ENCODE peak calls at places on chromosomes 16 and 17, in eight cellular contexts. One of them, this sample, is unnamed.

GRCh38 chr16:53779186-53779585 is 75.2 kb downstream of the FTO start:
- DNase-seq in SK-N-SH: no peak
- DNase-seq in heart right ventricle: no peak
- DNase-seq in cardiac fibroblast: no peak
- DNase-seq in sigmoid colon: no peak
- DNase-seq in fibroblast of the aortic adventitia: no peak
- DNase-seq in GM10248: no peak
- DNase-seq in body of pancreas: no peak
- DNase-seq in this sample: no peak

GRCh38 chr16:30557397-30557949 is 701 bp downstream of the ZNF764 start:
- DNase-seq in SK-N-SH: peak
- DNase-seq in heart right ventricle: no peak
- DNase-seq in cardiac fibroblast: no peak
- DNase-seq in sigmoid colon: peak
- DNase-seq in fibroblast of the aortic adventitia: no peak
- DNase-seq in GM10248: no peak
- DNase-seq in body of pancreas: no peak
- DNase-seq in this sample: no peak

GRCh38 chr17:77571562-77571981 is 386.9 kb upstream of the TNRC6C start:
- DNase-seq in SK-N-SH: peak
- DNase-seq in heart right ventricle: no peak
- DNase-seq in cardiac fibroblast: peak
- DNase-seq in sigmoid colon: no peak
- DNase-seq in fibroblast of the aortic adventitia: peak
- DNase-seq in GM10248: no peak
- DNase-seq in body of pancreas: no peak
- DNase-seq in this sample: no peak

GRCh38 chr17:31508310-31509094 is 117.0 kb downstream of the RAB11FIP4 start:
- DNase-seq in SK-N-SH: no peak
- DNase-seq in heart right ventricle: no peak
- DNase-seq in cardiac fibroblast: no peak
- DNase-seq in sigmoid colon: no peak
- DNase-seq in fibroblast of the aortic adventitia: no peak
- DNase-seq in GM10248: peak
- DNase-seq in body of pancreas: no peak
- DNase-seq in this sample: peak

GRCh38 chr17:2230877-2231276 is 72.7 kb downstream of the SMG6 start:
- DNase-seq in SK-N-SH: no peak
- DNase-seq in heart right ventricle: no peak
- DNase-seq in cardiac fibroblast: peak
- DNase-seq in sigmoid colon: no peak
- DNase-seq in fibroblast of the aortic adventitia: no peak
- DNase-seq in GM10248: no peak
- DNase-seq in body of pancreas: no peak
- DNase-seq in this sample: no peak

GRCh38 chr17:41651625-41652460 is 27.5 kb upstream of the KRT17 start:
- DNase-seq in SK-N-SH: peak
- DNase-seq in heart right ventricle: no peak
- DNase-seq in cardiac fibroblast: no peak
- DNase-seq in sigmoid colon: peak
- DNase-seq in fibroblast of the aortic adventitia: no peak
- DNase-seq in GM10248: no peak
- DNase-seq in body of pancreas: peak
- DNase-seq in this sample: no peak

GRCh38 chr17:7613769-7614421 is 802 bp downstream of the FXR2 start:
- DNase-seq in SK-N-SH: no peak
- DNase-seq in heart right ventricle: no peak
- DNase-seq in cardiac fibroblast: peak
- DNase-seq in sigmoid colon: peak
- DNase-seq in fibroblast of the aortic adventitia: peak
- DNase-seq in GM10248: no peak
- DNase-seq in body of pancreas: no peak
- DNase-seq in this sample: no peak

GRCh38 chr17:27817731-27818130 is 17.4 kb upstream of the NOS2 start:
- DNase-seq in SK-N-SH: no peak
- DNase-seq in heart right ventricle: no peak
- DNase-seq in cardiac fibroblast: peak
- DNase-seq in sigmoid colon: no peak
- DNase-seq in fibroblast of the aortic adventitia: peak
- DNase-seq in GM10248: no peak
- DNase-seq in body of pancreas: no peak
- DNase-seq in this sample: no peak

GRCh38 chr17:45143101-45143670 is 5.1 kb upstream of the HEXIM1 start:
- DNase-seq in SK-N-SH: no peak
- DNase-seq in heart right ventricle: no peak
- DNase-seq in cardiac fibroblast: no peak
- DNase-seq in sigmoid colon: no peak
- DNase-seq in fibroblast of the aortic adventitia: no peak
- DNase-seq in GM10248: no peak
- DNase-seq in body of pancreas: no peak
- DNase-seq in this sample: no peak

GRCh38 chr16:74449470-74449869 is 28.2 kb upstream of the CLEC18B start:
- DNase-seq in SK-N-SH: no peak
- DNase-seq in heart right ventricle: peak
- DNase-seq in cardiac fibroblast: peak
- DNase-seq in sigmoid colon: peak
- DNase-seq in fibroblast of the aortic adventitia: no peak
- DNase-seq in GM10248: no peak
- DNase-seq in body of pancreas: no peak
- DNase-seq in this sample: no peak

GRCh38 chr16:64094170-64094960 is 1027.5 kb downstream of the CDH11 start:
- DNase-seq in SK-N-SH: no peak
- DNase-seq in heart right ventricle: no peak
- DNase-seq in cardiac fibroblast: peak
- DNase-seq in sigmoid colon: no peak
- DNase-seq in fibroblast of the aortic adventitia: no peak
- DNase-seq in GM10248: no peak
- DNase-seq in body of pancreas: no peak
- DNase-seq in this sample: no peak

GRCh38 chr16:49575352-49576172 is 202.0 kb downstream of the C16orf78 start:
- DNase-seq in SK-N-SH: no peak
- DNase-seq in heart right ventricle: peak
- DNase-seq in cardiac fibroblast: no peak
- DNase-seq in sigmoid colon: no peak
- DNase-seq in fibroblast of the aortic adventitia: no peak
- DNase-seq in GM10248: peak
- DNase-seq in body of pancreas: no peak
- DNase-seq in this sample: peak

GRCh38 chr17:40312893-40313659 is 4.1 kb downstream of the RARA start:
- DNase-seq in SK-N-SH: peak
- DNase-seq in heart right ventricle: peak
- DNase-seq in cardiac fibroblast: no peak
- DNase-seq in sigmoid colon: peak
- DNase-seq in fibroblast of the aortic adventitia: no peak
- DNase-seq in GM10248: no peak
- DNase-seq in body of pancreas: no peak
- DNase-seq in this sample: peak

GRCh38 chr17:80743181-80743771 is 198.6 kb downstream of the RPTOR start:
- DNase-seq in SK-N-SH: no peak
- DNase-seq in heart right ventricle: no peak
- DNase-seq in cardiac fibroblast: no peak
- DNase-seq in sigmoid colon: no peak
- DNase-seq in fibroblast of the aortic adventitia: no peak
- DNase-seq in GM10248: no peak
- DNase-seq in body of pancreas: no peak
- DNase-seq in this sample: no peak

GRCh38 chr16:29126057-29126494 is 141.2 kb downstream of the LAT start:
- DNase-seq in SK-N-SH: no peak
- DNase-seq in heart right ventricle: no peak
- DNase-seq in cardiac fibroblast: no peak
- DNase-seq in sigmoid colon: no peak
- DNase-seq in fibroblast of the aortic adventitia: no peak
- DNase-seq in GM10248: no peak
- DNase-seq in body of pancreas: no peak
- DNase-seq in this sample: no peak

GRCh38 chr17:38579934-38580333 is 25.8 kb downstream of the SRCIN1 start:
- DNase-seq in SK-N-SH: peak
- DNase-seq in heart right ventricle: peak
- DNase-seq in cardiac fibroblast: peak
- DNase-seq in sigmoid colon: no peak
- DNase-seq in fibroblast of the aortic adventitia: peak
- DNase-seq in GM10248: no peak
- DNase-seq in body of pancreas: no peak
- DNase-seq in this sample: no peak
- TF ChIP-seq CTCF in SK-N-SH: peak
- TF ChIP-seq CTCF in heart right ventricle: peak
- TF ChIP-seq CTCF in cardiac fibroblast: peak
- TF ChIP-seq CTCF in sigmoid colon: no peak
- TF ChIP-seq CTCF in fibroblast of the aortic adventitia: no peak
- TF ChIP-seq CTCF in GM10248: no peak
- TF ChIP-seq CTCF in body of pancreas: no peak
- TF ChIP-seq CTCF in this sample: peak

GRCh38 chr17:17495448-17496188 is 577 bp downstream of the RASD1 start:
- DNase-seq in SK-N-SH: no peak
- DNase-seq in heart right ventricle: no peak
- DNase-seq in cardiac fibroblast: no peak
- DNase-seq in sigmoid colon: peak
- DNase-seq in fibroblast of the aortic adventitia: peak
- DNase-seq in GM10248: peak
- DNase-seq in body of pancreas: no peak
- DNase-seq in this sample: peak
- TF ChIP-seq CTCF in SK-N-SH: no peak
- TF ChIP-seq CTCF in heart right ventricle: no peak
- TF ChIP-seq CTCF in cardiac fibroblast: no peak
- TF ChIP-seq CTCF in sigmoid colon: no peak
- TF ChIP-seq CTCF in fibroblast of the aortic adventitia: no peak
- TF ChIP-seq CTCF in GM10248: no peak
- TF ChIP-seq CTCF in body of pancreas: no peak
- TF ChIP-seq CTCF in this sample: no peak

DNA sequence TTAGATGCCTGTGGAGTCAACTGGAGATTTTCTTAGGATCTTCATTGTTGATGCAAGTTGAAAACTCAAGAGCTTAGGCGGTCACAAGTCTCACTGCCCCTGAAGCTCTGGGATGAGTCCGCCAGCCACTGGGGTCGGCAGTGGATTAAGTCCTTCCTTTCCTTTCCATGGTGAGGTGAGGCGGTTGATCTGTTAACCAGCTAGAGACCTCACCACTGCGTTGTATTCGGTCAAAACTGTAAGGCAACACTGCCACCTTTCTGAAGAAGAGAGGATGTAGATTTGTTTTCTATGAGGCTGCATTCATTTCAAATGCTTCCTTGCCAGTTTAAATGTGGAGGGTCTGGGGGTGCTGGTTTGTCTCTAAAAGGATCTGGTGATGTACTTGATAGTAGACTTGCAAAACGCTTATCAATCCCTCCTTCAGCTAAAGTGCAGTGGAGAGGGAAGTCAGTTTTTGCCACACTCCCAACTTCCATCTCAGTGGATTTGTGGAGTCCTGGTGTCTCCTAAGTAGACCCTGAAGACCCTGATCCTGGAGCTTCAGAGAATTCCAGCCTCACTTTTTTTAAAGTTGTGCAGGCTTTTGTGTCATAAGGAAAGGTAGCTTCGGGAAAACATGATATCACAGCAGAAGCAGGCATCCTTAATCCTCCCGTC is 1.7 kb downstream of the MYOCD start:
- DNase-seq in SK-N-SH: peak
- DNase-seq in heart right ventricle: peak
- DNase-seq in cardiac fibroblast: peak
- DNase-seq in sigmoid colon: peak
- DNase-seq in fibroblast of the aortic adventitia: peak
- DNase-seq in GM10248: peak
- DNase-seq in body of pancreas: no peak
- DNase-seq in this sample: peak
- TF ChIP-seq CTCF in SK-N-SH: peak
- TF ChIP-seq CTCF in heart right ventricle: peak
- TF ChIP-seq CTCF in cardiac fibroblast: peak
- TF ChIP-seq CTCF in sigmoid colon: peak
- TF ChIP-seq CTCF in fibroblast of the aortic adventitia: peak
- TF ChIP-seq CTCF in GM10248: peak
- TF ChIP-seq CTCF in body of pancreas: peak
- TF ChIP-seq CTCF in this sample: peak

GRCh38 chr17:65762973-65763372 is 201.5 kb upstream of the AXIN2 start:
- DNase-seq in SK-N-SH: no peak
- DNase-seq in heart right ventricle: no peak
- DNase-seq in cardiac fibroblast: no peak
- DNase-seq in sigmoid colon: no peak
- DNase-seq in fibroblast of the aortic adventitia: no peak
- DNase-seq in GM10248: no peak
- DNase-seq in body of pancreas: no peak
- DNase-seq in this sample: no peak

GRCh38 chr17:65759532-65759931 is 198.1 kb upstream of the AXIN2 start:
- DNase-seq in SK-N-SH: no peak
- DNase-seq in heart right ventricle: no peak
- DNase-seq in cardiac fibroblast: no peak
- DNase-seq in sigmoid colon: no peak
- DNase-seq in fibroblast of the aortic adventitia: no peak
- DNase-seq in GM10248: no peak
- DNase-seq in body of pancreas: no peak
- DNase-seq in this sample: no peak

DNA sequence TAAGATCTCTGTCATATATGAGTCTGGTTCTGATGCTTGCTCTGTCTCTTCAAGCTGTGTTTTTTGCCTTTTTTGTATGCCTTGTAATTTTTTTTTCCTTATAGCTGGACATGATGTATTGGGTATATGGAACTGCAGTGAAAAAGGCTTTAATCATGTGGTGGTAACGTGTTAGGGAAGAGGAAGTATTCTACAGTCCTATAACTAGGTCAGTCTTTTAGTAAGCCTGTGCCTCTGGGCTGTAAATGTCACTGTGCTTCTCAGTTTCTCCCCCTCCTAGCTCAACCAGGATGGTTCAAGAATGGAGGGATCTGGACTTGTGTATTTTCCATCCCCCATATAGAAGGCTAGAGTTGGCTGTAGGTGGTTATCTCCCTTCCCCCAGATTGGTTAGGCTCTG is 202.3 kb upstream of the AXIN2 start:
- DNase-seq in SK-N-SH: no peak
- DNase-seq in heart right ventricle: no peak
- DNase-seq in cardiac fibroblast: no peak
- DNase-seq in sigmoid colon: no peak
- DNase-seq in fibroblast of the aortic adventitia: no peak
- DNase-seq in GM10248: no peak
- DNase-seq in body of pancreas: no peak
- DNase-seq in this sample: no peak
- TF ChIP-seq CTCF in SK-N-SH: no peak
- TF ChIP-seq CTCF in heart right ventricle: no peak
- TF ChIP-seq CTCF in cardiac fibroblast: no peak
- TF ChIP-seq CTCF in sigmoid colon: no peak
- TF ChIP-seq CTCF in fibroblast of the aortic adventitia: no peak
- TF ChIP-seq CTCF in GM10248: no peak
- TF ChIP-seq CTCF in body of pancreas: no peak
- TF ChIP-seq CTCF in this sample: no peak

DNA sequence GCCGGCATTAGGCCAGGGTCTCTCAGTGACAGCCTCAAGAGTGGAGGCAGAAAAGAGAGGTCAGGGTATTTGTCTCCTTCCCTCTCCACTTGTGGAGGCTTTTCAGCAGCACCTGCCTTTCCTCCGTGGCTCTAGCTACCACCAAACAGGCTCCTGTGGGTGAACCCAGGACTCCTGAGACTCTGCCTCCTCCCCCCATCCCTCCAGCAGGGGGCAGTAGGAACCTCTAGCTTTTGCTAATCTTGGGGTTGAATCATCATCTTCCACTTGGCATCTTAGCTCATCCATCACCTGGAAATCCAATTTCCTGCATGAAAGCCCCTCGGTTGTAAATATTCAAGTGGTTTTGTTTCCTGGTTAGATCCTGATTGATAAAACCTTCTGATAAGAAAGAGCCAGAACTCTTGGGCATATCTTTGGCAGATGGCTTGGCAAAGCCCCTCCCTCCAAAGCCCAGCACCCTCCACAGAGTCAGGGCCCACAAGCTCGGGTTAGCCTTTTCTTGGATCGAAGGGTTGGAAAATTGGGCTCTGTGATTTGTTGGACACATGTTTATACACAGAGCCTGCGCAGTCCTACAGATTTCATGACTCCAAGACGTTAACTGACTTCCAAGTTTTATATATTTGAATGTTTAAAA is 322.1 kb downstream of the MAP2K4 start:
- DNase-seq in SK-N-SH: peak
- DNase-seq in heart right ventricle: no peak
- DNase-seq in cardiac fibroblast: peak
- DNase-seq in sigmoid colon: no peak
- DNase-seq in fibroblast of the aortic adventitia: peak
- DNase-seq in GM10248: peak
- DNase-seq in body of pancreas: peak
- DNase-seq in this sample: peak
- TF ChIP-seq CTCF in SK-N-SH: peak
- TF ChIP-seq CTCF in heart right ventricle: peak
- TF ChIP-seq CTCF in cardiac fibroblast: peak
- TF ChIP-seq CTCF in sigmoid colon: no peak
- TF ChIP-seq CTCF in fibroblast of the aortic adventitia: peak
- TF ChIP-seq CTCF in GM10248: peak
- TF ChIP-seq CTCF in body of pancreas: no peak
- TF ChIP-seq CTCF in this sample: peak

This sample was measured in GM13977.